ENCODE peak calls at places on chromosome 22, in six cellular contexts. I, K, B, F, W and C are unnamed samples.

GRCh38 chr22:24413726-24414385 is 13.5 kb upstream of the ADORA2A start:
- DNase-seq in I (no peak), K (no peak), B (peak; percentile 18), F (no peak), W (no peak), C (no peak)

GRCh38 chr22:24011735-24012068 is 598 bp downstream of the CABIN1 start:
- DNase-seq in I (no peak), K (no peak), B (peak; percentile 44), F (no peak), W (no peak), C (no peak)

GRCh38 chr22:27534720-27535125 is 266.8 kb downstream of the MN1 start:
- DNase-seq in I (no peak), K (no peak), B (no peak), F (peak; percentile 87), W (no peak), C (no peak)

GRCh38 chr22:18060646-18061620 is 16.9 kb upstream of the PEX26 start:
- DNase-seq in I (no peak), K (no peak), B (no peak), F (no peak), W (peak; percentile 50), C (no peak)

GRCh38 chr22:27475548-27475897 is 326.0 kb downstream of the MN1 start:
- DNase-seq in I (no peak), K (no peak), B (no peak), F (no peak), W (no peak), C (no peak)

GRCh38 chr22:22720201-22720723 is 75.8 kb downstream of the GGTLC2 start:
- DNase-seq in I (peak; percentile 39), K (no peak), B (no peak), F (peak; percentile 75), W (peak; percentile 35), C (peak; percentile 72)

GRCh38 chr22:45335021-45335818 is 25.5 kb downstream of the FAM118A start:
- DNase-seq in I (no peak), K (no peak), B (peak; percentile 89), F (no peak), W (no peak), C (no peak)

GRCh38 chr22:28441720-28442263 is 237.8 kb downstream of the TTC28 start:
- DNase-seq in I (no peak), K (no peak), B (no peak), F (peak; percentile 36), W (no peak), C (peak; percentile 13)

GRCh38 chr22:44288951-44289350 is 23.8 kb downstream of the SHISAL1 start:
- DNase-seq in I (no peak), K (no peak), B (no peak), F (no peak), W (no peak), C (no peak)

GRCh38 chr22:28108851-28109250 is 189.8 kb upstream of the PITPNB start:
- DNase-seq in I (no peak), K (no peak), B (no peak), F (peak; percentile 29), W (no peak), C (no peak)

GRCh38 chr22:20268350-20269012 is 363 bp upstream of the RTN4R start:
- DNase-seq in I (peak; percentile 52), K (peak; percentile 25), B (peak; percentile 88), F (peak; percentile 50), W (peak; percentile 68), C (peak; percentile 88)

GRCh38 chr22:39421691-39422090 is 22.1 kb downstream of the TAB1 start:
- DNase-seq in I (no peak), K (no peak), B (no peak), F (no peak), W (no peak), C (no peak)